ENCODE peak calls at places on chromosome 19, in six cellular contexts. Z is CD8-positive, alpha-beta T cell; U is colonic mucosa; D is IMR-90; G is Panc1; P is stimulated activated CD8-positive, alpha-beta memory T cell treated with anti-CD3 and anti-CD28 coated beads, Interleukin-15, amount 100 ng/mL, for 24 hours. F is an unnamed sample.

GRCh38 chr19:41646589-41647204 is 19.8 kb upstream of the CEACAM4 start:
- DNase-seq in G (no peak), D (no peak), U (no peak), Z (no peak), P (peak; percentile 33), F (peak; percentile 19)

GRCh38 chr19:49932731-49933131 is 3.4 kb upstream of the NUP62 start:
- DNase-seq in U (no peak), G (no peak), D (no peak), Z (peak; percentile 31), P (no peak), F (peak; percentile 31)

GRCh38 chr19:8132858-8133458 is 16.4 kb downstream of the FBN3 start:
- DNase-seq in U (no peak), P (no peak), G (no peak), D (no peak), Z (no peak), F (no peak)

GRCh38 chr19:50214699-50215543 is 11.5 kb downstream of the MYH14 start:
- DNase-seq in Z (no peak), P (no peak), G (no peak), U (peak; percentile 88), D (no peak), F (no peak)

GRCh38 chr19:44585371-44586141 is 27.8 kb upstream of the IGSF23 start:
- DNase-seq in Z (no peak), D (peak; percentile 53), U (no peak), P (no peak), G (no peak), F (no peak)

GRCh38 chr19:16266586-16266942 is 58.1 kb upstream of the KLF2 start:
- DNase-seq in U (no peak), G (no peak), D (no peak), Z (peak; percentile 65), P (peak; percentile 20), F (peak; percentile 61)

GRCh38 chr19:40503300-40503699 is 36.5 kb downstream of the SPTBN4 start:
- DNase-seq in U (no peak), G (no peak), Z (no peak), P (no peak), D (no peak), F (no peak)

GRCh38 chr19:40610396-40611064 is 9.4 kb downstream of the LTBP4 start:
- DNase-seq in U (peak; percentile 77), G (no peak), Z (peak; percentile 45), P (no peak), D (no peak), F (peak; percentile 57)

GRCh38 chr19:42343344-42344110 is 18.1 kb downstream of the MEGF8 start:
- DNase-seq in P (no peak), Z (no peak), G (no peak), U (no peak), D (no peak), F (no peak)

GRCh38 chr19:48218964-48219363 is 36.7 kb downstream of the CARD8 start:
- DNase-seq in G (no peak), Z (no peak), P (no peak), U (no peak), D (peak; percentile 22), F (no peak)

GRCh38 chr19:19159534-19159933 is 10.5 kb downstream of the MEF2B start:
- DNase-seq in Z (no peak), P (no peak), D (no peak), G (no peak), U (no peak), F (no peak)

GRCh38 chr19:2540646-2541454 is 64.9 kb downstream of the GADD45B start:
- DNase-seq in P (no peak), Z (no peak), U (peak; percentile 72), D (peak; percentile 97), G (no peak), F (no peak)

GRCh38 chr19:831407-832369 is 4.1 kb downstream of the AZU1 start:
- DNase-seq in P (no peak), U (no peak), Z (no peak), D (no peak), G (no peak), F (no peak)

GRCh38 chr19:18848860-18849661 is 17.3 kb downstream of the UPF1 start:
- DNase-seq in G (no peak), Z (no peak), P (no peak), D (peak; percentile 40), U (peak; percentile 46), F (no peak)